ENCODE peak calls at places on chromosome X, in four cellular contexts. R is lung, U is colonic mucosa, H is pancreas. N is an unnamed sample. For H3K4me1 and H3K27me3, the result is how much of the 10 kb centered on the place peaks cover.

GRCh38 chrX:15158350-15158735 is 111.5 kb downstream of the ASB9 start:
- DNase-seq in R (no peak), U (no peak), H (no peak), N (no peak)

GRCh38 chrX:84099120-84099519 is 88.9 kb downstream of the RPS6KA6 start:
- DNase-seq in R (no peak), U (no peak), H (no peak), N (no peak)

GRCh38 chrX:13022926-13023325 is 21.5 kb downstream of the FAM9C start:
- DNase-seq in R (no peak), U (no peak), H (no peak), N (no peak)

GRCh38 chrX:46599051-46599560 is 25.5 kb downstream of the CHST7 start:
- DNase-seq in R (no peak), U (no peak), H (no peak), N (no peak)

GRCh38 chrX:7925867-7926472 is 1.2 kb downstream of the PNPLA4 start:
- DNase-seq in R (peak), U (peak), H (no peak), N (peak)

GRCh38 chrX:153868576-153869472 is 17.1 kb downstream of the L1CAM start:
- DNase-seq in R (no peak), U (no peak), H (peak), N (no peak)

GRCh38 chrX:100994352-100995281 is 25.1 kb downstream of the ARL13A start:
- DNase-seq in R (no peak), U (no peak), H (no peak), N (no peak)

GRCh38 chrX:71622347-71623104 is 4.2 kb upstream of the CXCR3 start:
- DNase-seq in R (peak), U (peak), H (peak), N (peak)

GRCh38 chrX:70429759-70430158 is 6.6 kb downstream of the GDPD2 start:
- DNase-seq in R (no peak), U (no peak), H (no peak), N (no peak)

GRCh38 chrX:133913658-133914388 is 71.6 kb downstream of the GPC3 start:
- DNase-seq in R (no peak), U (no peak), H (no peak), N (peak)

GRCh38 chrX:121308276-121308805 is 260.9 kb downstream of the GLUD2 start:
- DNase-seq in R (no peak), U (peak), H (no peak), N (peak)

GRCh38 chrX:100447563-100448397 is 37.7 kb upstream of the PCDH19 start:
- DNase-seq in R (peak), U (peak), H (no peak), N (peak)

GRCh38 chrX:23745786-23746185 is 2.7 kb upstream of the ACOT9 start:
- DNase-seq in R (no peak), U (no peak), H (no peak), N (no peak)

GRCh38 chrX:8404443-8404842 is 60.2 kb upstream of the VCX3B start:
- DNase-seq in R (peak), U (no peak), H (no peak), N (no peak)

GRCh38 chrX:320126-320783 is 1.7 kb upstream of the GTPBP6 start:
- DNase-seq in R (no peak), U (peak), H (peak), N (peak)

GRCh38 chrX:140712413-140713173 is 3.0 kb downstream of the LINC00632 start:
- DNase-seq in R (peak), U (peak), H (peak), N (peak)

GRCh38 chrX:14916017-14916674 is 42.9 kb downstream of the MOSPD2 start:
- DNase-seq in R (no peak), U (no peak), H (no peak), N (no peak)

GRCh38 chrX:48957477-48957826 is at the start of gene OTUD5:
- DNase-seq in R (peak), U (no peak), H (peak), N (peak)

GRCh38 chrX:46666831-46667230 is 92.1 kb downstream of the SLC9A7 start:
- DNase-seq in R (no peak), U (no peak), H (no peak), N (no peak)

GRCh38 chrX:254630-255215 is 26.5 kb upstream of the PLCXD1 start:
- DNase-seq in R (no peak), U (no peak), H (peak), N (no peak)

GRCh38 chrX:69614896-69615295 is 1.0 kb upstream of the EDA start:
- DNase-seq in R (no peak), U (peak), H (no peak), N (peak)

GRCh38 chrX:134725103-134725690 is 66.9 kb upstream of the PLAC1 start:
- DNase-seq in R (no peak), U (no peak), H (no peak), N (no peak)

GRCh38 chrX:70444326-70445196 is at the start of gene DLG3:
- DNase-seq in R (no peak), U (no peak), H (peak), N (peak)

GRCh38 chrX:13059676-13060499 is 15.5 kb upstream of the FAM9C start:
- DNase-seq in R (no peak), U (no peak), H (no peak), N (peak)

GRCh38 chrX:150449313-150449712 is 86.2 kb downstream of the MAMLD1 start:
- DNase-seq in R (peak), U (no peak), H (no peak), N (no peak)

GRCh38 chrX:11765449-11765848 is 7.4 kb downstream of the MSL3 start:
- DNase-seq in R (no peak), U (no peak), H (no peak), N (no peak)

GRCh38 chrX:11766487-11766886 is 8.4 kb downstream of the MSL3 start:
- DNase-seq in R (no peak), U (no peak), H (no peak), N (no peak)

GRCh38 chrX:11770320-11770719 is 12.3 kb downstream of the MSL3 start:
- DNase-seq in R (no peak), U (no peak), H (no peak), N (peak)

GRCh38 chrX:11764602-11765067 is 6.6 kb downstream of the MSL3 start:
- DNase-seq in R (no peak), U (no peak), H (no peak), N (no peak)

DNA sequence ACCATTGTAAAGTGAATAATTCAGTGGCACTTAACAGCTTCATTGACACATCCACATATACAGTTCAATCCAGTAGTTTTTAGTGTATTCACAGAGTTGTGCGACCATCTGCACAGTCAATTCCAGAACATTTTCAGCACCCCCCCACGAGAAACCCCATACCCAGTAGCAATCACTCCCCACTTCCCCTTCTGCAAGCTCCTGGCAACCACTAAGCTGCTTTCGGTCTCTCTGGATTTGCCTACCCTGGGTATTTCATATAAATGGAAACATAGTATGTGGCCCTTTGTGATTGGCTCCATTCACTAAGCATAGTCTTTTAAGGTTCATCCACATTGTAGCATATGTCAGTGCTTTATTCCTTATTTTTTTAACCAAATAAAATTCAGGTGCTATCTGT is 10.0 kb downstream of the MSL3 start:
- DNase-seq in R (no peak), U (no peak), H (no peak), N (no peak)
- H3K4me1 ChIP-seq in R (under half), U (under half), H (under half), N (under half)

DNA sequence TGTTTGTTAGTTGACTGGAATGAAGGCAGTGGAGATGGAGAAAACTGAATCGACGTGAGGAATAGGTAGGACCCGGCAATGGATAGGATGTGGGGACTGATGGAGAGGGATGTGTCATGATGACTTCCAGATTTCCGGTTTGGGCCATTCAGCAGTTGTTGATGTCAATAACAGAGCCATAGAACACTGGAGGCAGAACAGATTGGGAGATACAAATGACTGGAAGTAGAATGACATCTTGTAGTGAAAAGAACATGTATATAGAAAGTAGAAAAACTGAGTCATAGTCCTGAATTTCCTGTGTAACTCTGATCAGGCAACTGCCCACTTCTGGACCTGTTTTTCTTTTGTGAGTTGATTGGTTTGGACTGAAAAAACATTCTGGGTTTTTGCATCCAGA is 24.5 kb downstream of the CETN2 start:
- DNase-seq in R (no peak), U (no peak), H (no peak), N (peak)
- H3K27me3 ChIP-seq in R (under half), U (under half), H (under half), N (under half)

DNA sequence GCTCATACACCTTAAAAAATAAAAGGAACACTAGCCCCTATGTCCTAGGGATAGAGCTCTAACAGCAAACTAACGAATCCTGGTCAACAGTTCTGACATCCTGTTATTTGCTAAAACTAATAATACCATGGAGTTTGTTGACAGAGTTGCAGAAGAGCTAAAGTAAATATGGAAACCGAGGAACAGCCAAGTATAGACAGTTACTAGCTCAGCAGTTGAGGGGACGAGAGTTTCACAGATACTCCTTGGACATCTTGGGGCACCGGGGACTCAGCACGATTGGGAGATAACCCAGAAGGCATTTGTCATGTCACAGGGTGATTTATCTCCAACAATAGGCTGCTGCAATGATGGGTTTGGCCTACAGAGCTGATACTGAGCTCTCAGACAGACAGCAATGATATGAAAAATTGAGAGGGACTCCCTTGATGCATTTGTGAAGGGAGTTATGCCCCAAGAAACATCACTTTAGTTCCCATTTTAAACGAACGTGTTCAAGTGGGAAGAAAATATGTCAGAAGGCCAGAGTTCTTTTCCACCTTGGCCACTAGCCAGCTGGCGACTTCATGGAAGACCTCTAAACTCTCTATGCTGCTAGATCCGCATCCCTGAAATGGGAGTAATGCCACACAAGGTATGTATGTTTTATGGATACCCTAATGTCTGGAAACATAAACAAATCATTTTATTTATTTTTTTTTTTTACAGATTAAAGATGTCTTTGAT is 48.6 kb downstream of the TSC22D3 start:
- DNase-seq in R (no peak), U (no peak), H (no peak), N (no peak)
- H3K4me1 ChIP-seq in R (under half), U (under half), H (under half), N (under half)

DNA sequence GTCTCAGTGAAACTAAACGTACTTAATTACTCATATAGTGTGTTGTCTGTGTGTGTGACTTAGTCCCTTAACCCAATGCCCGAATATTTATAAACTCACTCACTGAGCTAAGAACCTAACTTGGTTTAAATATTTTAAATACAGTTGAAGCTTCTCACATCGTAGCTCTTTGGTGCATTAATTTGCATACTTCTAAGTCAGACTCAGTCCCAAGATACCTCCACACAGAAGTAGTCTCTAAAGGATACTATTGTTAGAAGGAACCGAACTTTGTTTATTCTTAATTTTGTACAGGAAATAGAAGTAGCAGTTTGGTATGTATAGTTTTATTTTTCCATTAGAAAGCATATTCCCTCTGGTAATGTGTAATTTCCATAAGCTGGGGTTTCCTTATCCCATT is 54.0 kb upstream of the NKAP start:
- DNase-seq in R (no peak), U (no peak), H (no peak), N (no peak)
- H3K27me3 ChIP-seq in R (under half), U (under half), H (under half), N (under half)

GRCh38 chrX:10048695-10049094 is 81.5 kb downstream of the CLDN34 start:
- DNase-seq in R (peak), U (no peak), H (no peak), N (no peak)
- H3K4me1 ChIP-seq in R (under half), U (under half), H (under half), N (under half)

GRCh38 chrX:139191746-139192385 is 338.7 kb upstream of the F9 start:
- DNase-seq in R (no peak), U (no peak), H (no peak), N (no peak)
- H3K27me3 ChIP-seq in R (under half), U (under half), H (under half), N (under half)

N was measured in SJCRH30.